ENCODE peak calls at places on chromosomes 13 and 19, in five cellular contexts. One of them, this sample, is unnamed. For H3K4me1, the result is how much of the 10 kb centered on the place peaks cover.

GRCh38 chr19:4369888-4370260 is 26.5 kb downstream of the MPND start:
- DNase-seq in K562: no peak
- DNase-seq in HepG2: no peak
- DNase-seq in H1: no peak
- DNase-seq in GM12878: no peak
- DNase-seq in this sample: peak

GRCh38 chr13:101453784-101454201 is 1.3 kb downstream of the ITGBL1 start:
- DNase-seq in K562: no peak
- DNase-seq in HepG2: no peak
- DNase-seq in H1: no peak
- DNase-seq in GM12878: no peak
- DNase-seq in this sample: peak

GRCh38 chr13:36251528-36251927 is 37.2 kb upstream of the SOHLH2 start:
- DNase-seq in K562: peak
- DNase-seq in HepG2: no peak
- DNase-seq in H1: no peak
- DNase-seq in GM12878: no peak
- DNase-seq in this sample: no peak

GRCh38 chr13:105047676-105048295 is 1487.7 kb downstream of the EFNB2 start:
- DNase-seq in K562: no peak
- DNase-seq in HepG2: no peak
- DNase-seq in H1: no peak
- DNase-seq in GM12878: no peak
- DNase-seq in this sample: no peak

GRCh38 chr19:17796838-17797168 is 1.9 kb downstream of the B3GNT3 start:
- DNase-seq in K562: no peak
- DNase-seq in HepG2: no peak
- DNase-seq in H1: no peak
- DNase-seq in GM12878: no peak
- DNase-seq in this sample: no peak

GRCh38 chr19:49109051-49109450 is 5.1 kb upstream of the LIN7B start:
- DNase-seq in K562: no peak
- DNase-seq in HepG2: no peak
- DNase-seq in H1: no peak
- DNase-seq in GM12878: no peak
- DNase-seq in this sample: no peak

GRCh38 chr19:55173717-55174409 is 6.2 kb downstream of the SYT5 start:
- DNase-seq in K562: peak
- DNase-seq in HepG2: peak
- DNase-seq in H1: no peak
- DNase-seq in GM12878: no peak
- DNase-seq in this sample: peak

GRCh38 chr19:49421039-49421877 is 2.0 kb downstream of the PTH2 start:
- DNase-seq in K562: peak
- DNase-seq in HepG2: no peak
- DNase-seq in H1: peak
- DNase-seq in GM12878: no peak
- DNase-seq in this sample: peak

GRCh38 chr13:71493189-71493588 is 373.8 kb downstream of the DACH1 start:
- DNase-seq in K562: no peak
- DNase-seq in HepG2: no peak
- DNase-seq in H1: no peak
- DNase-seq in GM12878: no peak
- DNase-seq in this sample: no peak

GRCh38 chr13:65677906-65678305 is 1552.2 kb downstream of the PCDH9 start:
- DNase-seq in K562: no peak
- DNase-seq in HepG2: no peak
- DNase-seq in H1: no peak
- DNase-seq in GM12878: no peak
- DNase-seq in this sample: peak

GRCh38 chr13:98976941-98977340 is 923 bp downstream of the DOCK9 start:
- DNase-seq in K562: no peak
- DNase-seq in HepG2: no peak
- DNase-seq in H1: no peak
- DNase-seq in GM12878: no peak
- DNase-seq in this sample: no peak

GRCh38 chr13:50779443-50780200 is 63.9 kb downstream of the DLEU7 start:
- DNase-seq in K562: no peak
- DNase-seq in HepG2: no peak
- DNase-seq in H1: no peak
- DNase-seq in GM12878: no peak
- DNase-seq in this sample: no peak

GRCh38 chr19:3695124-3695733 is 5.0 kb downstream of the PIP5K1C start:
- DNase-seq in K562: no peak
- DNase-seq in HepG2: no peak
- DNase-seq in H1: no peak
- DNase-seq in GM12878: no peak
- DNase-seq in this sample: no peak

GRCh38 chr19:54451331-54451871 is 2.4 kb downstream of the LENG8 start:
- DNase-seq in K562: no peak
- DNase-seq in HepG2: no peak
- DNase-seq in H1: no peak
- DNase-seq in GM12878: no peak
- DNase-seq in this sample: no peak

GRCh38 chr19:2798733-2799132 is 13.4 kb downstream of the THOP1 start:
- DNase-seq in K562: no peak
- DNase-seq in HepG2: no peak
- DNase-seq in H1: no peak
- DNase-seq in GM12878: no peak
- DNase-seq in this sample: no peak

GRCh38 chr19:17837972-17838371 is 9.8 kb downstream of the JAK3 start:
- DNase-seq in K562: no peak
- DNase-seq in HepG2: no peak
- DNase-seq in H1: no peak
- DNase-seq in GM12878: no peak
- DNase-seq in this sample: no peak

GRCh38 chr13:41428155-41428554 is 29.2 kb upstream of the RGCC start:
- DNase-seq in K562: no peak
- DNase-seq in HepG2: no peak
- DNase-seq in H1: no peak
- DNase-seq in GM12878: no peak
- DNase-seq in this sample: peak

GRCh38 chr13:91185294-91185863 is 162.1 kb upstream of the MIR17HG start:
- DNase-seq in K562: no peak
- DNase-seq in HepG2: peak
- DNase-seq in H1: no peak
- DNase-seq in GM12878: no peak
- DNase-seq in this sample: peak

GRCh38 chr13:95355491-95355890 is 54.2 kb upstream of the ABCC4 start:
- DNase-seq in K562: no peak
- DNase-seq in HepG2: no peak
- DNase-seq in H1: no peak
- DNase-seq in GM12878: no peak
- DNase-seq in this sample: no peak

GRCh38 chr19:18987456-18987855 is 45.9 kb downstream of the SUGP2 start:
- DNase-seq in K562: no peak
- DNase-seq in HepG2: no peak
- DNase-seq in H1: no peak
- DNase-seq in GM12878: no peak
- DNase-seq in this sample: no peak

GRCh38 chr13:60091573-60091972 is 72.2 kb downstream of the DIAPH3 start:
- DNase-seq in K562: no peak
- DNase-seq in HepG2: no peak
- DNase-seq in H1: no peak
- DNase-seq in GM12878: no peak
- DNase-seq in this sample: no peak

GRCh38 chr19:45170146-45171106 is 7.6 kb downstream of the TRAPPC6A start:
- DNase-seq in K562: no peak
- DNase-seq in HepG2: no peak
- DNase-seq in H1: no peak
- DNase-seq in GM12878: no peak
- DNase-seq in this sample: no peak

GRCh38 chr13:114282143-114282685 is 813 bp downstream of the UPF3A start:
- DNase-seq in K562: peak
- DNase-seq in HepG2: peak
- DNase-seq in H1: no peak
- DNase-seq in GM12878: peak
- DNase-seq in this sample: peak

GRCh38 chr19:51410950-51411748 is 6.3 kb downstream of the SIGLEC10 start:
- DNase-seq in K562: no peak
- DNase-seq in HepG2: no peak
- DNase-seq in H1: no peak
- DNase-seq in GM12878: no peak
- DNase-seq in this sample: no peak

GRCh38 chr13:37306778-37307544 is 201.5 kb upstream of the CSNK1A1L start:
- DNase-seq in K562: no peak
- DNase-seq in HepG2: no peak
- DNase-seq in H1: no peak
- DNase-seq in GM12878: no peak
- DNase-seq in this sample: no peak

GRCh38 chr13:110559429-110559943 is 2.0 kb downstream of the RAB20 start:
- DNase-seq in K562: no peak
- DNase-seq in HepG2: no peak
- DNase-seq in H1: no peak
- DNase-seq in GM12878: no peak
- DNase-seq in this sample: no peak

GRCh38 chr19:19464339-19465098 is 50.8 kb downstream of the TSSK6 start:
- DNase-seq in K562: no peak
- DNase-seq in HepG2: no peak
- DNase-seq in H1: no peak
- DNase-seq in GM12878: no peak
- DNase-seq in this sample: peak

GRCh38 chr13:69092615-69093322 is 1014.9 kb upstream of the ATXN8OS start:
- DNase-seq in K562: no peak
- DNase-seq in HepG2: no peak
- DNase-seq in H1: no peak
- DNase-seq in GM12878: no peak
- DNase-seq in this sample: peak

GRCh38 chr13:37617162-37617561 is 18.6 kb upstream of the POSTN start:
- DNase-seq in K562: no peak
- DNase-seq in HepG2: no peak
- DNase-seq in H1: no peak
- DNase-seq in GM12878: no peak
- DNase-seq in this sample: peak

GRCh38 chr19:3760871-3761361 is 576 bp downstream of the APBA3 start:
- DNase-seq in K562: no peak
- DNase-seq in HepG2: no peak
- DNase-seq in H1: no peak
- DNase-seq in GM12878: no peak
- DNase-seq in this sample: peak

GRCh38 chr19:39345956-39346355 is 3.7 kb downstream of the SAMD4B start:
- DNase-seq in K562: no peak
- DNase-seq in HepG2: no peak
- DNase-seq in H1: no peak
- DNase-seq in GM12878: no peak
- DNase-seq in this sample: no peak

GRCh38 chr13:30619731-30620130 is 2.0 kb downstream of the USPL1 start:
- DNase-seq in K562: peak
- DNase-seq in HepG2: peak
- DNase-seq in H1: no peak
- DNase-seq in GM12878: no peak
- DNase-seq in this sample: no peak

GRCh38 chr13:30734434-30734833 is 909 bp upstream of the ALOX5AP start:
- DNase-seq in K562: no peak
- DNase-seq in HepG2: no peak
- DNase-seq in H1: peak
- DNase-seq in GM12878: no peak
- DNase-seq in this sample: no peak

GRCh38 chr19:6264077-6264445 is 15.7 kb downstream of the MLLT1 start:
- DNase-seq in K562: no peak
- DNase-seq in HepG2: no peak
- DNase-seq in H1: no peak
- DNase-seq in GM12878: no peak
- DNase-seq in this sample: no peak

GRCh38 chr19:15324791-15325519 is 7.4 kb downstream of the BRD4 start:
- DNase-seq in K562: no peak
- DNase-seq in HepG2: no peak
- DNase-seq in H1: no peak
- DNase-seq in GM12878: no peak
- DNase-seq in this sample: no peak
- H3K4me1 ChIP-seq in K562: half or more
- H3K4me1 ChIP-seq in HepG2: half or more
- H3K4me1 ChIP-seq in H1: under half
- H3K4me1 ChIP-seq in GM12878: under half
- H3K4me1 ChIP-seq in this sample: under half

GRCh38 chr13:94154362-94154761 is 325.1 kb downstream of the DCT start:
- DNase-seq in K562: no peak
- DNase-seq in HepG2: peak
- DNase-seq in H1: no peak
- DNase-seq in GM12878: no peak
- DNase-seq in this sample: no peak
- TF ChIP-seq CREB1 in K562: no peak
- TF ChIP-seq CREB1 in HepG2: no peak
- TF ChIP-seq CREB1 in H1: no peak
- TF ChIP-seq CREB1 in GM12878: no peak
- TF ChIP-seq CREB1 in this sample: no peak

DNA sequence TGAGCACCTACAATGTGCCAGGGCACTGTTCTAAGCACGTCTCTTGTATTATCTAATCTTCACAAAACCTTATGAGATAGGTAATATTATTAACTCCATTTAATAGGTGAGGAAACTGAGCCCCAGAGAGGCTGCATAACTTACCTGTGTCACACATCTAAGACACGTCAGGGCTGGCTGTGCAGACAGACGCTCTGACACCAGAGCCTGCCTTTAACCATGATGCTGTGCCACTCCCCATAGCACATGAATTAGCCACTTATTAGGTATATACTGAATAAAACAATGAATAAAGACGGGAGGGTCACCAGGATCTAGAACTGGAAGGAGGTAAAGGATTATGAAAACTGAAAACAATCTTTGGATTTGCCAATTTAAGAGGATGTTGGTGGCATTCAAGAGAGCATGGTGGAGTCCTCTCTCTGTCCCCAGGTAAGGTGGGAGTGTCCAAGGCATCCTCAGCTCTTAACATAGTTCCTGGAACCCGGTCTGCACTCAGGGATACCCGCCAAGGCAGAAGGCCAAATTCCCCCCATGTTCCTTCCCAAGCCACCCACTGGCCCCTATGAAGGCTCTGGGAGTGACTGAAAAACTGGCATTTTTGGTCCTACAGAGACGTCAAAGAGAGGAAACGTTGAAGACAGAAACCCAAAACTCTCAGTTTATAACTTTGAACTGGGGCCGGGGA is 479.7 kb downstream of the FOXO1 start:
- DNase-seq in K562: no peak
- DNase-seq in HepG2: no peak
- DNase-seq in H1: no peak
- DNase-seq in GM12878: no peak
- DNase-seq in this sample: no peak
- H3K4me1 ChIP-seq in K562: under half
- H3K4me1 ChIP-seq in HepG2: under half
- H3K4me1 ChIP-seq in H1: under half
- H3K4me1 ChIP-seq in GM12878: under half
- H3K4me1 ChIP-seq in this sample: under half

GRCh38 chr19:47378246-47378645 is 29.1 kb downstream of the DHX34 start:
- DNase-seq in K562: no peak
- DNase-seq in HepG2: no peak
- DNase-seq in H1: no peak
- DNase-seq in GM12878: no peak
- DNase-seq in this sample: no peak

GRCh38 chr19:47376589-47377144 is 27.6 kb downstream of the DHX34 start:
- DNase-seq in K562: no peak
- DNase-seq in HepG2: no peak
- DNase-seq in H1: no peak
- DNase-seq in GM12878: no peak
- DNase-seq in this sample: no peak

GRCh38 chr19:47379398-47379938 is 30.4 kb downstream of the DHX34 start:
- DNase-seq in K562: no peak
- DNase-seq in HepG2: no peak
- DNase-seq in H1: no peak
- DNase-seq in GM12878: no peak
- DNase-seq in this sample: no peak

GRCh38 chr19:47377208-47377701 is 28.1 kb downstream of the DHX34 start:
- DNase-seq in K562: peak
- DNase-seq in HepG2: no peak
- DNase-seq in H1: no peak
- DNase-seq in GM12878: no peak
- DNase-seq in this sample: no peak

GRCh38 chr19:47377801-47378200 is 28.7 kb downstream of the DHX34 start:
- DNase-seq in K562: no peak
- DNase-seq in HepG2: no peak
- DNase-seq in H1: no peak
- DNase-seq in GM12878: no peak
- DNase-seq in this sample: no peak
- TF ChIP-seq CREB1 in K562: no peak
- TF ChIP-seq CREB1 in HepG2: no peak
- TF ChIP-seq CREB1 in H1: no peak
- TF ChIP-seq CREB1 in GM12878: no peak
- TF ChIP-seq CREB1 in this sample: no peak

This sample was measured in GM23338.